ENCODE peak calls at places on chromosomes 2 and 18, in five cellular contexts. D, U, M, I and Y are unnamed samples.

GRCh38 chr2:137178955-137179377 is 413.6 kb downstream of the THSD7B start:
- DNase-seq in D (no peak), U (peak; percentile 53), M (no peak), I (no peak), Y (peak; percentile 71)

GRCh38 chr2:84958135-84959044 is 12.6 kb upstream of the KCMF1 start:
- DNase-seq in D (no peak), U (peak; percentile 90), M (no peak), I (peak; percentile 82), Y (peak; percentile 92)

GRCh38 chr18:53984021-53984420 is 240.4 kb downstream of the MBD2 start:
- DNase-seq in D (no peak), U (peak; percentile 14), M (no peak), I (no peak), Y (no peak)

GRCh38 chr18:47151457-47151856 is 1.2 kb upstream of the HDHD2 start:
- DNase-seq in D (no peak), U (no peak), M (no peak), I (no peak), Y (peak; percentile 3)

GRCh38 chr2:112480540-112481049 is 1.4 kb upstream of the TTL start:
- DNase-seq in D (no peak), U (no peak), M (no peak), I (no peak), Y (no peak)

GRCh38 chr2:47373747-47374146 is 29.2 kb upstream of the MSH2 start:
- DNase-seq in D (peak; percentile 63), U (no peak), M (no peak), I (no peak), Y (no peak)

GRCh38 chr2:240818543-240819403 is 1.2 kb downstream of the KIF1A start:
- DNase-seq in D (no peak), U (no peak), M (no peak), I (peak; percentile 85), Y (no peak)

GRCh38 chr2:65429799-65430514 is 2.4 kb downstream of the SPRED2 start:
- DNase-seq in D (no peak), U (peak; percentile 21), M (no peak), I (no peak), Y (peak; percentile 33)

GRCh38 chr18:13548944-13549878 is 177.1 kb downstream of the FAM210A start:
- DNase-seq in D (no peak), U (no peak), M (no peak), I (no peak), Y (no peak)

GRCh38 chr2:174335605-174336402 is 1.1 kb downstream of the SP9 start:
- DNase-seq in D (peak; percentile 30), U (peak; percentile 52), M (no peak), I (peak; percentile 69), Y (no peak)

GRCh38 chr2:41990688-41991087 is 57.1 kb upstream of the PKDCC start:
- DNase-seq in D (no peak), U (peak; percentile 31), M (no peak), I (no peak), Y (peak; percentile 76)

GRCh38 chr2:184599054-184599874 is 935 bp downstream of the ZNF804A start:
- DNase-seq in D (no peak), U (peak; percentile 24), M (no peak), I (no peak), Y (peak; percentile 53)

GRCh38 chr2:22043784-22044183 is 920.0 kb downstream of the TDRD15 start:
- DNase-seq in D (no peak), U (no peak), M (no peak), I (no peak), Y (no peak)

GRCh38 chr2:25165992-25166618 is 2.3 kb downstream of the POMC start:
- DNase-seq in D (peak; percentile 75), U (no peak), M (no peak), I (peak; percentile 86), Y (no peak)

GRCh38 chr2:207163053-207163814 is 2.5 kb downstream of the KLF7 start:
- DNase-seq in D (no peak), U (peak; percentile 87), M (no peak), I (no peak), Y (peak; percentile 91)

GRCh38 chr2:71665168-71666093 is 212.1 kb downstream of the DYSF start:
- DNase-seq in D (no peak), U (no peak), M (no peak), I (peak; percentile 36), Y (no peak)

GRCh38 chr2:177397501-177398289 is 5.1 kb downstream of the AGPS start:
- DNase-seq in D (peak; percentile 33), U (peak; percentile 85), M (no peak), I (no peak), Y (peak; percentile 92)

GRCh38 chr2:101972621-101973434 is 18.9 kb upstream of the IL1R2 start:
- DNase-seq in D (no peak), U (peak; percentile 96), M (no peak), I (no peak), Y (peak; percentile 77)

GRCh38 chr18:31041346-31042067 is 1.0 kb downstream of the DSC3 start:
- DNase-seq in D (peak; percentile 24), U (no peak), M (no peak), I (peak; percentile 65), Y (no peak)

GRCh38 chr18:62778976-62779869 is 63.9 kb downstream of the PHLPP1 start:
- DNase-seq in D (no peak), U (no peak), M (no peak), I (no peak), Y (no peak)

GRCh38 chr2:238731961-238732360 is 115.9 kb upstream of the TWIST2 start:
- DNase-seq in D (no peak), U (peak; percentile 60), M (no peak), I (no peak), Y (peak; percentile 65)

GRCh38 chr2:188787002-188787660 is 187.0 kb upstream of the COL3A1 start:
- DNase-seq in D (no peak), U (peak; percentile 77), M (no peak), I (no peak), Y (peak; percentile 95)

GRCh38 chr18:32093106-32093511 is 1.4 kb downstream of the RNF138 start:
- DNase-seq in D (peak; percentile 64), U (peak; percentile 74), M (no peak), I (peak; percentile 77), Y (peak; percentile 63)

GRCh38 chr2:234158812-234159211 is 108.3 kb downstream of the SPP2 start:
- DNase-seq in D (no peak), U (peak; percentile 68), M (no peak), I (no peak), Y (no peak)

GRCh38 chr2:216116418-216116817 is 7.3 kb downstream of the XRCC5 start:
- DNase-seq in D (no peak), U (peak; percentile 54), M (no peak), I (no peak), Y (no peak)

GRCh38 chr2:176473177-176473576 is 203.9 kb downstream of the MTX2 start:
- DNase-seq in D (peak; percentile 36), U (no peak), M (no peak), I (no peak), Y (peak; percentile 51)

GRCh38 chr2:180571559-180571958 is 408.8 kb upstream of the UBE2E3 start:
- DNase-seq in D (no peak), U (peak; percentile 78), M (no peak), I (no peak), Y (peak; percentile 77)

GRCh38 chr2:131093066-131093842 is at the start of gene FAM168B:
- DNase-seq in D (peak; percentile 95), U (peak; percentile 97), M (peak; percentile 82), I (peak; percentile 94), Y (peak; percentile 82)

GRCh38 chr18:26551217-26551708 is 2.9 kb upstream of the KCTD1 start:
- DNase-seq in D (no peak), U (no peak), M (no peak), I (no peak), Y (peak; percentile 20)

GRCh38 chr2:231110551-231110950 is 14.3 kb downstream of the HTR2B start:
- DNase-seq in D (no peak), U (peak; percentile 79), M (no peak), I (no peak), Y (peak; percentile 90)
- TF ChIP-seq CTCF in D (no peak), U (peak; percentile 24), M (no peak), I (no peak), Y (peak; percentile 39)

GRCh38 chr2:120254178-120254577 is 1.5 kb downstream of the RALB start:
- DNase-seq in D (no peak), U (peak; percentile 49), M (no peak), I (no peak), Y (peak; percentile 33)
- H3K4me3 ChIP-seq in D (no peak overlapping the region), U (peak overlapping the region; percentile 95), M (peak overlapping the region; percentile 86), I (peak overlapping the region; percentile 83), Y (peak overlapping the region; percentile 86)

GRCh38 chr2:20177556-20178403 is 47.1 kb downstream of the SDC1 start:
- DNase-seq in D (peak; percentile 34), U (no peak), M (no peak), I (no peak), Y (no peak)
- TF ChIP-seq CTCF in D (no peak), U (no peak), M (no peak), I (no peak), Y (no peak)

DNA sequence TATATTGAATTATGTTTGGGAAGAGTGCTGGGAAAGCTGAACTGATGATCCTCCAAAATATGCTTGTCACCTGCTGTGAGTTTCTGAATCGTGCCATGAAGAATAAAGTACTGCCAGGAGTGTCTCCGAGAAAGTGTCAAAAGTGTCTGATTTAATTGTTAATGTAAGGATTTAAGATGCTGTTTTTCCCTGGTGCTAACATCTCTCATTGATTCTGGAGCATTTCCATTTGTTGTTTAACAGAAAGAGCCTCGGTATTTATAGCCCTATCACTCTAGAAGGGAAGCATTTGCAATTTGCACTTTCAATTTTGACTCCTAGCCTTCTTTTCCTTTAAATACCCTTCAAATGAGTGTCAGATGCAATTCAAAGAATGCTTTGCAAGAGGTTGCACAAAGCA is 342.2 kb downstream of the RND3 start:
- DNase-seq in D (no peak), U (no peak), M (no peak), I (no peak), Y (no peak)
- H3K4me3 ChIP-seq in D (no peak overlapping the region), U (no peak overlapping the region), M (no peak overlapping the region), I (no peak overlapping the region), Y (no peak overlapping the region)

GRCh38 chr18:11305507-11305906 is 156.1 kb upstream of the PIEZO2 start:
- DNase-seq in D (no peak), U (no peak), M (no peak), I (no peak), Y (no peak)
- TF ChIP-seq CTCF in D (no peak), U (no peak), M (no peak), I (no peak), Y (no peak)

GRCh38 chr18:34224423-34225217 is at the start of gene NOL4:
- DNase-seq in D (peak; percentile 77), U (peak; percentile 38), M (peak; percentile 58), I (peak; percentile 80), Y (peak; percentile 2)
- H3K4me3 ChIP-seq in D (no peak within 1 kb of the TSS), U (peak within 1 kb of the TSS; percentile 40), M (peak within 1 kb of the TSS; percentile 68), I (peak within 1 kb of the TSS; percentile 48), Y (peak within 1 kb of the TSS; percentile 52)

DNA sequence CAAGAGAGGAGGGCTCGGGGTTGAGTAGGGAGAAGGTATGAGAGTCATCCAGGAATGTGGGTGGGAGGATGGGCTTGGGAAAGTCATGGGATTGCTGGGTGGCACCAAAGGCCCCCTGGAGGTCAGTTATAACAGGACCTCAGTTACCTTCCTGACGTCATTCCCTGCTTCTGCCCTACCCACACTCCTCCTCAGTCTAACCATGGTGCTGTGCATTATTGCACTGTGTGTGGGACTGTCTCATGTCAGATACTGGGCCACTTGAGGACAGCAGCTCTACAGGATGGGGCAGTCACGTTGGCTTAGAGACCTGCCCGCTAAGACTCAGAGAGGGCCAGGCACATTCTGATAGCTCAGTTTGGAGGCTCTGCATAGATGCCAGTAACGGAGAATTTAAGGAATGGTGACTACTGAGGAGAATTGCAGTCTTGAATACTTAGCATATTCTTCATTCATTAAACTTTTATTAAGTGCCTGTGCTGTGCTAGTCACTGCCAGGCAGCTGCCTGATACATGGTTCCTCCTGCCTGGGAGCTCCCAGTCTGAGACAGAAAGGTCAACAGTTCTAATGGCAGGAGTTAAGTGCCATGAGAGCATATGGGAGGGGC is 90.5 kb downstream of the LAMA3 start:
- DNase-seq in D (no peak), U (peak; percentile 65), M (no peak), I (no peak), Y (peak; percentile 23)
- TF ChIP-seq CTCF in D (no peak), U (no peak), M (no peak), I (no peak), Y (no peak)